ENCODE peak calls at places on chromosome 7, in eight cellular contexts. I is amniotic stem cell; M is activated CD4-positive, CD25-positive, alpha-beta regulatory T cell treated with anti-CD3 and anti-CD28 coated beads, Interleukin-2, amount 50 U/mL, for 72 hours; O is NCI-H1092 treated with DMSO at 0.1 percent for 48 hours; R is activated CD4-positive, alpha-beta T cell treated with anti-CD3 and anti-CD28 coated beads for 24 hours; P is NCI-H1105; A is GM03348; C is mesothelial cell of epicardium. D is an unnamed sample.

GRCh38 chr7:33040803-33041516 is 21.6 kb downstream of the NT5C3A start:
- DNase-seq in P (no peak), C (no peak), R (peak; percentile 18), I (no peak), M (peak; percentile 35), O (no peak), A (no peak), D (no peak)

GRCh38 chr7:833601-834258 is 1.5 kb downstream of the SUN1 start:
- DNase-seq in O (no peak), C (no peak), P (no peak), M (no peak), A (no peak), I (no peak), R (no peak), D (no peak)

GRCh38 chr7:57348646-57349269 is 101.2 kb upstream of the ZNF716 start:
- DNase-seq in O (no peak), C (no peak), R (no peak), P (no peak), M (no peak), A (no peak), I (no peak), D (no peak)

GRCh38 chr7:70678621-70679251 is 453.2 kb upstream of the GALNT17 start:
- DNase-seq in O (no peak), I (peak; percentile 28), M (no peak), P (no peak), C (no peak), R (no peak), A (peak; percentile 59), D (no peak)

GRCh38 chr7:18475488-18475887 is 20.1 kb upstream of the HDAC9 start:
- DNase-seq in I (no peak), O (no peak), P (no peak), M (no peak), C (no peak), A (no peak), R (no peak), D (no peak)

GRCh38 chr7:95471076-95471475 is 14.7 kb upstream of the ASB4 start:
- DNase-seq in M (no peak), I (no peak), A (no peak), C (no peak), O (peak; percentile 84), R (no peak), P (no peak), D (no peak)

GRCh38 chr7:17787257-17787656 is 153.0 kb downstream of the SNX13 start:
- DNase-seq in R (no peak), O (no peak), A (no peak), M (no peak), P (no peak), I (no peak), C (no peak), D (no peak)

GRCh38 chr7:132030161-132030568 is 473.7 kb upstream of the PODXL start:
- DNase-seq in P (peak; percentile 76), R (no peak), M (no peak), A (no peak), O (peak; percentile 83), I (no peak), C (peak; percentile 77), D (no peak)

GRCh38 chr7:29311314-29311713 is 116.7 kb downstream of the CHN2 start:
- DNase-seq in A (no peak), I (no peak), M (no peak), P (no peak), C (no peak), R (no peak), O (peak; percentile 45), D (no peak)

GRCh38 chr7:80478683-80479082 is 33.2 kb downstream of the GNAT3 start:
- DNase-seq in C (no peak), M (no peak), P (no peak), O (no peak), I (peak; percentile 46), R (no peak), A (peak; percentile 39), D (no peak)

D was measured in neuronal stem cell.